ENCODE peak calls at places on chromosomes 5 and 9, in six cellular contexts. One of them, this sample, is unnamed.

GRCh38 chr9:101601904-101602765 is 7.4 kb upstream of the PPP3R2 start:
- DNase-seq in HepG2: peak
- DNase-seq in H1: no peak
- DNase-seq in K562: peak
- DNase-seq in A549: peak
- DNase-seq in endothelial cell of umbilical vein: peak
- DNase-seq in this sample: peak

GRCh38 chr9:115551396-115551795 is 433.4 kb upstream of the TNC start:
- DNase-seq in endothelial cell of umbilical vein: no peak
- DNase-seq in A549: no peak
- DNase-seq in K562: no peak
- DNase-seq in H1: no peak
- DNase-seq in HepG2: no peak
- DNase-seq in this sample: no peak

GRCh38 chr5:16656561-16657191 is 39.9 kb upstream of the RETREG1 start:
- DNase-seq in HepG2: no peak
- DNase-seq in K562: no peak
- DNase-seq in H1: no peak
- DNase-seq in endothelial cell of umbilical vein: peak
- DNase-seq in A549: no peak
- DNase-seq in this sample: no peak

GRCh38 chr5:43482490-43483064 is 1.1 kb downstream of the TMEM267 start:
- DNase-seq in HepG2: peak
- DNase-seq in A549: no peak
- DNase-seq in H1: no peak
- DNase-seq in K562: peak
- DNase-seq in endothelial cell of umbilical vein: no peak
- DNase-seq in this sample: no peak

GRCh38 chr5:150138551-150139265 is 16.9 kb downstream of the PDGFRB start:
- DNase-seq in A549: no peak
- DNase-seq in HepG2: peak
- DNase-seq in H1: no peak
- DNase-seq in endothelial cell of umbilical vein: peak
- DNase-seq in K562: no peak
- DNase-seq in this sample: peak

GRCh38 chr9:116701940-116702642 is 15.0 kb downstream of the TRIM32 start:
- DNase-seq in H1: no peak
- DNase-seq in K562: no peak
- DNase-seq in A549: no peak
- DNase-seq in endothelial cell of umbilical vein: no peak
- DNase-seq in HepG2: no peak
- DNase-seq in this sample: no peak

GRCh38 chr9:86185872-86186271 is 73.6 kb downstream of the C9orf153 start:
- DNase-seq in K562: no peak
- DNase-seq in HepG2: no peak
- DNase-seq in A549: no peak
- DNase-seq in endothelial cell of umbilical vein: no peak
- DNase-seq in H1: no peak
- DNase-seq in this sample: no peak

GRCh38 chr5:133294380-133294779 is 242.6 kb downstream of the HSPA4 start:
- DNase-seq in endothelial cell of umbilical vein: no peak
- DNase-seq in H1: no peak
- DNase-seq in A549: no peak
- DNase-seq in K562: no peak
- DNase-seq in HepG2: no peak
- DNase-seq in this sample: no peak

GRCh38 chr9:131238402-131239021 is 37.8 kb downstream of the FAM78A start:
- DNase-seq in H1: no peak
- DNase-seq in K562: no peak
- DNase-seq in endothelial cell of umbilical vein: peak
- DNase-seq in HepG2: no peak
- DNase-seq in A549: no peak
- DNase-seq in this sample: peak

GRCh38 chr9:112844771-112845542 is 45.7 kb downstream of the SLC46A2 start:
- DNase-seq in H1: no peak
- DNase-seq in K562: peak
- DNase-seq in endothelial cell of umbilical vein: peak
- DNase-seq in HepG2: peak
- DNase-seq in A549: peak
- DNase-seq in this sample: peak

GRCh38 chr5:79526493-79526892 is 12.6 kb upstream of the HOMER1 start:
- DNase-seq in H1: no peak
- DNase-seq in HepG2: no peak
- DNase-seq in A549: no peak
- DNase-seq in endothelial cell of umbilical vein: no peak
- DNase-seq in K562: no peak
- DNase-seq in this sample: no peak

GRCh38 chr5:96396878-96397277 is 36.2 kb downstream of the PCSK1 start:
- DNase-seq in endothelial cell of umbilical vein: no peak
- DNase-seq in A549: no peak
- DNase-seq in HepG2: no peak
- DNase-seq in K562: no peak
- DNase-seq in H1: no peak
- DNase-seq in this sample: no peak

GRCh38 chr5:23234153-23234729 is 273.2 kb upstream of the PRDM9 start:
- DNase-seq in A549: no peak
- DNase-seq in K562: no peak
- DNase-seq in HepG2: no peak
- DNase-seq in endothelial cell of umbilical vein: no peak
- DNase-seq in H1: peak
- DNase-seq in this sample: peak

GRCh38 chr5:159820692-159821091 is 95.6 kb upstream of the ADRA1B start:
- DNase-seq in endothelial cell of umbilical vein: no peak
- DNase-seq in K562: no peak
- DNase-seq in A549: no peak
- DNase-seq in H1: no peak
- DNase-seq in HepG2: no peak
- DNase-seq in this sample: no peak

GRCh38 chr5:31824886-31825774 is 186.2 kb downstream of the PDZD2 start:
- DNase-seq in K562: peak
- DNase-seq in endothelial cell of umbilical vein: peak
- DNase-seq in A549: peak
- DNase-seq in H1: no peak
- DNase-seq in HepG2: peak
- DNase-seq in this sample: peak

GRCh38 chr5:132467292-132467984 is 23.1 kb downstream of the IRF1 start:
- DNase-seq in endothelial cell of umbilical vein: no peak
- DNase-seq in H1: no peak
- DNase-seq in K562: no peak
- DNase-seq in A549: no peak
- DNase-seq in HepG2: peak
- DNase-seq in this sample: no peak

GRCh38 chr5:163106098-163106497 is 331.3 kb upstream of the CCNG1 start:
- DNase-seq in A549: no peak
- DNase-seq in HepG2: no peak
- DNase-seq in H1: no peak
- DNase-seq in endothelial cell of umbilical vein: no peak
- DNase-seq in K562: no peak
- DNase-seq in this sample: no peak

DNA sequence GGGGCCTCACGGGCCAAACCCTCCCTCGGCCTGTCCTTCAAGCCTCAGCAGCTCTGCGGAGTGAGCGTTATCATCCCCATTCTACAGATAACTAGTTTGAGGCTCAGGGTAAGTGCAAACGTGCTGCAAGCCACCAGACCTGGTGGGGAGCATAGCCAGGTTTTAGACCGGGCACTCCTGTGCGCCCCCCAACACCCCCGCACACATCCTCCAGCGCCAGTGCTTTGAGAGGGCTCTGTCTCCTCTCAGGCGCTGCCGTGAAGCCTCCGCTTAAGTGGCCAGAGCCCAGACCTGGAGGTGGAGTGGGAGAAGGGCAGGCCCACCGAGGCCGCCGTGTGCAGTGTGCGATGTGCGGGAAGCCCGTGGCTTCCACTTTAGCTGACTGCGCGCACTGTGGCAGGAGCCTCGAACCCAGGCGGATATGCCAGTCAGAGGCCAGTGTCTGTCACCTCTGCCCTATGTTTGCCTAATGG is 1.6 kb upstream of the MGAT1 start:
- DNase-seq in endothelial cell of umbilical vein: no peak
- DNase-seq in HepG2: no peak
- DNase-seq in A549: no peak
- DNase-seq in H1: no peak
- DNase-seq in K562: no peak
- DNase-seq in this sample: no peak
- TF ChIP-seq JUN in endothelial cell of umbilical vein: no peak
- TF ChIP-seq JUN in HepG2: no peak
- TF ChIP-seq JUN in A549: no peak
- TF ChIP-seq JUN in H1: no peak
- TF ChIP-seq JUN in K562: no peak
- TF ChIP-seq JUN in this sample: no peak

GRCh38 chr9:14962193-14962899 is 52.1 kb upstream of the FREM1 start:
- DNase-seq in H1: no peak
- DNase-seq in K562: no peak
- DNase-seq in HepG2: no peak
- DNase-seq in endothelial cell of umbilical vein: no peak
- DNase-seq in A549: no peak
- DNase-seq in this sample: no peak

DNA sequence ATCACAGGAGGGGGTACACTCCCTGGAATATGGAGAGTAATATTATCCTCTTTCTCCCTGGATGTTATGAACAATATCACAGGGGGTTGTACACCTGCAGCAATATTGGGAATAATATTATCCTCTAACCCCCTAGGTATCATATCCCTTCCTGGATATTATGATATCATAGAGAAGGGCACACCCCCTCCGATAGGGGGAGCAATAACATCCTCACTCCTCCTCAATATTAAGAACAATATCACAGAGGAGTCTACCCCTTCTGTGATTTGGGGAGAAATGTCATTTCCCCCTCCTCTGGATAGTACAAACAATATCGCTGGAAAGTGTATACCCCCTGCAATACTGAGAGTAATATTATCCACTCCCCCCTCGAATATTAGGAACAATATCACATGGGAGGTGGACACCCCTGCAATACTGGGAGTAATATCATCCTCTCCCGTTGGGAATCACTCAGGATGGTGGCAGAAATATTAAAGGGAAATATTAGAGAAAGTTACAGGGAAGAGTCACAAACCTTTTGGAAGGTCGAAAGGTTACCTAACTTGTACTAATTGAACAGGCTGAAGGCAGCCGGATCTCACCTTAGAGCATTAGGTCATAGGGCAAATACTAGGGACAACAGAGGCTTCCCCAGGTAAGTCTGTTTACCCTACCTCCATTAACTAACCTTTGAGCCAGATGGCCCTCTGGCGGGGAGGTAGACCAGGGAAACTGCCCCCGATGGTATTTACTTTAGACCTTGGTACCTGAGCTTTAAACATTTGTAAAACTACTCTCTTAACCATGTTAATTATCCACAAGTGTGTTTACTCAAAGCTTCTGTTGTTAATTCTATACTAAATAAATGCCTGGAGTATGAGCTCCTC is 57.5 kb upstream of the FREM1 start:
- DNase-seq in K562: no peak
- DNase-seq in A549: no peak
- DNase-seq in H1: no peak
- DNase-seq in HepG2: peak
- DNase-seq in endothelial cell of umbilical vein: no peak
- DNase-seq in this sample: no peak
- TF ChIP-seq JUN in K562: no peak
- TF ChIP-seq JUN in A549: no peak
- TF ChIP-seq JUN in H1: no peak
- TF ChIP-seq JUN in HepG2: no peak
- TF ChIP-seq JUN in endothelial cell of umbilical vein: no peak
- TF ChIP-seq JUN in this sample: no peak

GRCh38 chr9:129334744-129335080 is 156.7 kb upstream of the IER5L start:
- DNase-seq in A549: no peak
- DNase-seq in endothelial cell of umbilical vein: no peak
- DNase-seq in HepG2: no peak
- DNase-seq in H1: no peak
- DNase-seq in K562: no peak
- DNase-seq in this sample: no peak

GRCh38 chr9:129335456-129336129 is 157.5 kb upstream of the IER5L start:
- DNase-seq in K562: no peak
- DNase-seq in A549: no peak
- DNase-seq in HepG2: no peak
- DNase-seq in H1: no peak
- DNase-seq in endothelial cell of umbilical vein: no peak
- DNase-seq in this sample: no peak

GRCh38 chr9:129337287-129338140 is 159.5 kb upstream of the IER5L start:
- DNase-seq in H1: no peak
- DNase-seq in K562: no peak
- DNase-seq in HepG2: no peak
- DNase-seq in endothelial cell of umbilical vein: no peak
- DNase-seq in A549: no peak
- DNase-seq in this sample: no peak

GRCh38 chr9:129336601-129337286 is 158.7 kb upstream of the IER5L start:
- DNase-seq in H1: no peak
- DNase-seq in endothelial cell of umbilical vein: peak
- DNase-seq in K562: peak
- DNase-seq in A549: no peak
- DNase-seq in HepG2: no peak
- DNase-seq in this sample: peak

DNA sequence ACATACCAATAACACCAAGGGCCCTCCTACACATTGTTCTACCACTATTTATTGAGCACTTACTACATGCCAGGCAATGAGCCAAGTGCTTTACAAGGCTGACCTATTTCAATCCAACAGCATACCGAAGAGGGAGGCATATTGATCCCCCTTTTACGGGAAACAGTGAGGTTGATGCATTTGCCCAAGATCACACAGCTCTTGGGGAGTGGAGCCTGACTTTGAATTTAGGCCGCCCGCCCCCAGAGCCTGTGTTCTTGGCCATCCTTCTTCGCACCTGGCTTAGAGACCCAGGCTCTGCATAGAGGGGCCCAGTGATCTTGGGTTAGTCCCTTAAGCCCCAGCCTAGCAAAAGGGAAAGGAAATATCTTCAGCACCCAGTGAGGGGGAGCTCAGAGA is 158.1 kb upstream of the IER5L start:
- DNase-seq in endothelial cell of umbilical vein: no peak
- DNase-seq in K562: no peak
- DNase-seq in HepG2: no peak
- DNase-seq in H1: no peak
- DNase-seq in A549: no peak
- DNase-seq in this sample: no peak
- TF ChIP-seq JUN in endothelial cell of umbilical vein: no peak
- TF ChIP-seq JUN in K562: no peak
- TF ChIP-seq JUN in HepG2: no peak
- TF ChIP-seq JUN in H1: no peak
- TF ChIP-seq JUN in A549: no peak
- TF ChIP-seq JUN in this sample: no peak

DNA sequence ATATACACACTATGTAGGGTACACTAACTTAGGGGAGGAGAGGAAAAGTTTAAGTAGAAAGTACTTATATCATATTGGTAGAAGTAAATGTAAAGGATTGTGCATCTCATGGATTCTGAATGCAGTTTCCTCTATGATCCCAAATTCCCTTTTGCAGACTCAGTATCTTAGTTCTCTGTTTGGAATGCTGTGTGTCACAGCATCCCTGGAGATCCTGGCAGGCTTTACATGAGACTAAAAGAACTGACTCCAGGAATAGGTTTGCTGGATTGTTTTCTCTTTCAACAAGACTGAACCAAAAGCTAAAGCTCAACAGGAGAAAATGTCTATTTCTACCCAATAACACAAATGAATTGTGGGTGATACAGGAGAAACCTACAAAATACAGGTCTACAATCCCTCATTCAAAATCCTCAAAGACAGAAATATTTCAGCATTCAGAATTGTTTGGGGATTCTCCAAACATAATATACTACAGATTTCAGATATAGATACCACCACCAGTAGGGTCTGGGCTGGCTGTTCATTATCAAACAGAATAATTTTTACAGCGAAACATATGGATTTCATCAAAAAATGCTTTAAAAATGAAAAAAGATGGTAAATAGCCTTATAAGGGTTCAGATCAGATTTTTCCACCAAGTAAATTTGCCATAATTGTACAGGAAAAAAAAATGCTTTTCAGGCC is 324.7 kb upstream of the GRAMD2B start:
- DNase-seq in K562: no peak
- DNase-seq in endothelial cell of umbilical vein: no peak
- DNase-seq in A549: no peak
- DNase-seq in H1: no peak
- DNase-seq in HepG2: no peak
- DNase-seq in this sample: no peak
- TF ChIP-seq JUN in K562: no peak
- TF ChIP-seq JUN in endothelial cell of umbilical vein: no peak
- TF ChIP-seq JUN in A549: no peak
- TF ChIP-seq JUN in H1: no peak
- TF ChIP-seq JUN in HepG2: no peak
- TF ChIP-seq JUN in this sample: no peak